ENCODE peak calls at places on chromosomes 7 and 10, in eight cellular contexts. R, B, L, D, H, Z, Q and T are unnamed samples.

GRCh38 chr10:28291881-28292297 is 11.0 kb downstream of the MPP7 start:
- DNase-seq in B (no peak), H (no peak), R (no peak), Z (no peak), L (peak; percentile 87), D (peak; percentile 90), Q (peak; percentile 33), T (no peak)

GRCh38 chr7:50264908-50265307 is 39.6 kb upstream of the IKZF1 start:
- DNase-seq in L (no peak), D (peak; percentile 46), R (no peak), Z (no peak), Q (no peak), H (no peak), B (no peak), T (no peak)

GRCh38 chr7:7695418-7695817 is 23.0 kb downstream of the RPA3 start:
- DNase-seq in R (no peak), H (no peak), B (no peak), Q (no peak), Z (no peak), D (no peak), L (no peak), T (no peak)

GRCh38 chr10:69097729-69098128 is 9.8 kb downstream of the SRGN start:
- DNase-seq in Q (no peak), Z (no peak), B (no peak), H (no peak), R (no peak), D (no peak), L (peak; percentile 30), T (no peak)

GRCh38 chr7:113083834-113084498 is 2.7 kb downstream of the GPR85 start:
- DNase-seq in D (no peak), B (no peak), H (no peak), Z (no peak), L (no peak), R (no peak), Q (no peak), T (no peak)

GRCh38 chr7:76108540-76109233 is 60.8 kb downstream of the MDH2 start:
- DNase-seq in Z (no peak), L (peak; percentile 47), R (peak; percentile 55), D (no peak), H (peak; percentile 18), Q (peak; percentile 86), B (no peak), T (no peak)

GRCh38 chr10:18577823-18578685 is 73.3 kb downstream of the NSUN6 start:
- DNase-seq in R (no peak), H (no peak), B (no peak), Z (no peak), D (no peak), L (no peak), Q (no peak), T (no peak)

GRCh38 chr7:33873518-33873917 is 31.8 kb upstream of the BMPER start:
- DNase-seq in D (no peak), Q (no peak), B (no peak), R (no peak), L (no peak), Z (no peak), H (no peak), T (no peak)

DNA sequence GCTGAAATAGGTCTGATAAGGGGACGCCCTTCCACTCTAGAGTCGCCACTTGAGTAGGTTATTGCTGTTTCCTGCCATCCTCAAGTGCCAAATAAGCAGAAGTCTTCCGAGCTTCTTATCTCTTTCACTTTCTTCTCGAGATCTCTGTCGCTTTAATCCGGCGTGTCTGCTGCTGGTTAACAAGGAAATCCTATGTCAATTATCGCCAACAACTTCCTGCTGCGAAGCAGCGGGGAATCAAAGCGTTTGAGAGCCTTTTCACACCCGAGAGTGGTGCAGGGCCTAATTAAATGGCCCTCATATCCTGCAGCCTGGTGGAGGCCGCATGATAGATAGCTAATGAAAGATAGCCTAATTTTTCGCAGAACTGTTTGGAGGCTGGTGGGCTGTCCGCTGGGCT is 215.9 kb downstream of the RAB11FIP2 start:
- DNase-seq in H (no peak), B (no peak), Z (no peak), L (no peak), R (no peak), D (no peak), Q (no peak), T (no peak)
- H3K4me3 ChIP-seq in H (peak overlapping the region; percentile 0), B (no peak overlapping the region), Z (no peak overlapping the region), L (no peak overlapping the region), R (no peak overlapping the region), D (no peak overlapping the region), Q (no peak overlapping the region), T (peak overlapping the region; percentile 8)

DNA sequence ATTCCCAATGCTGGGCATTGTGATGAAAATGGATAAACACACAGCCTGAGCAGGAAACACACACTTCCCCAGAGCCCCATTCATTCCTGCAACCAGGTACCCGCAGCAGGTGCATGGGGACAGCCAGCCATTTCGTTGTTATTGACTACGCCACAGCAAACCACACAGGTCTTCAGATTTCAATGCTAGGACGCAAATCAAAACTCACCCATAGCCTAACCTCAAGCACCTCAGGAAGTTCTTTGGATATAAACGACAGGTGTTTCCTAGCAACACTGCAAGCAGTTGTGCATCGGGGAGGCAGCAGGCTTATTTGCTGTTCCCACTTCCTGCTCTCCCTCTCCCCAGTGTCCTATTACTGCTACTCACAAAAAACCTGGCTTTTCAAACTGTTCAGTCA is 176.4 kb upstream of the FRMD4A start:
- DNase-seq in H (no peak), B (no peak), D (no peak), L (no peak), Q (no peak), R (no peak), Z (no peak), T (no peak)
- TF ChIP-seq CTCF in H (no peak), B (no peak), D (no peak), L (no peak), Q (no peak), R (no peak), Z (no peak), T (no peak)

DNA sequence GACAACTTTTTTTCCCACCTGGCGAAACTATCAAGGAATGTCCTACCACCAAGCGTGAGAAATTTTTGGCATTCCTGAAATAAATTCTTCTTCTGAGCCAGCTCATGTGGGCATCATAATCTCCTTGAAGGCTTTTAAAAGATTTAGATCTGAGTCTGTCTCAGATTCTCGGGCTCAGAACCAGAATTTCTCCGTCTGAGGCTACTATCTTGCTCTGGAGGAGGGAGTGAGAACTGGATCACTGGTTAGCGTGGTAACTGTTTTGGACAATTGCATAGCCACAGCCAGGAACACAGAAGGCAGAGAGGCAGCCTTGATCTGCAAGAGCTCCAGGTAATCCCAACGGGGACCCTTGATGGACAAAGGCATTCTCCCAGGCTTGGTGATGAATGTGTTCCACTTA is 1.0 kb upstream of the PLAC9 start:
- DNase-seq in L (no peak), D (no peak), B (no peak), Z (no peak), Q (no peak), R (no peak), H (no peak), T (no peak)
- H3K4me3 ChIP-seq in L (no peak overlapping the region), D (no peak overlapping the region), B (no peak overlapping the region), Z (no peak overlapping the region), Q (no peak overlapping the region), R (no peak overlapping the region), H (no peak overlapping the region), T (no peak overlapping the region)

GRCh38 chr10:3395041-3395440 is 222.5 kb upstream of the PITRM1 start:
- DNase-seq in L (no peak), Z (peak; percentile 38), R (no peak), Q (no peak), H (no peak), B (no peak), D (no peak), T (no peak)
- TF ChIP-seq CTCF in L (no peak), Z (no peak), R (no peak), Q (no peak), H (no peak), B (no peak), D (no peak), T (no peak)

DNA sequence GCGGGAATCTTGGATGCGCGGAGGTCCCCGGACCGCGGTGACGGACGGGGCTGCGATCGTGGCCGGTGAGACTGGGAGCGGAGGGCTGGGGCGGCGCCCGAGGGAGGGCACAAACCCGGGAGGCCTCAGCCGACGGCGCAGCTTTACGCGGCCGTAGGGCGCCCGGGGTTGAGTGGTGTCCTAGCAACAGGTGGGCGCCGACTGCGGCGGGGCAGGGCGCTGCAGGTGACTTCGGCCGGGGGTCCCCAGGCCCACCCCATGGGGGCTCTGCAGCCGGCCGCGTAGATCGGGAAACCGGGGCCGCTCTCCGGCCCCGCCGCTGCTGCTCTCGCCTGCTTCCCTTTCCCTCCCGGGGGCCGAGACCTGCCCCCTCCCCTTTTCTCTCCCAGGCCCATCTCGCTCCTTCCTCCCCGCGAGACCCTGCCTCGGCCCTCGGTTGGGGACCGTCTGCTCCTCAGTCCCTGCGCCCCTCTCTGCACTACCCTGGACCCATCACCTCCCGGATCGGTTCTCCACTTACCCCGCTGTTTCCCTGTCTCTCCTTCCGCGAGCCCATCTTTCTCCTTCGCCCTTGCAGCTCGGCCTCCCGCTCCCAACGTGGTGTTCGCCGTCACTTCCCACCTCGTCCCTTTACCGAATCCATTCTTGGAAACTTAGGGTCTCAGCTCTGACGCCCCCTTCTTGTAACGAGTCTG is 18.4 kb upstream of the ACBD5 start:
- DNase-seq in D (no peak), H (no peak), B (no peak), Q (no peak), R (no peak), L (no peak), Z (peak; percentile 71), T (no peak)
- H3K4me3 ChIP-seq in D (peak overlapping the region; percentile 39), H (peak overlapping the region; percentile 66), B (peak overlapping the region; percentile 15), Q (no peak overlapping the region), R (peak overlapping the region; percentile 53), L (peak overlapping the region; percentile 23), Z (peak overlapping the region; percentile 44), T (peak overlapping the region; percentile 53)

DNA sequence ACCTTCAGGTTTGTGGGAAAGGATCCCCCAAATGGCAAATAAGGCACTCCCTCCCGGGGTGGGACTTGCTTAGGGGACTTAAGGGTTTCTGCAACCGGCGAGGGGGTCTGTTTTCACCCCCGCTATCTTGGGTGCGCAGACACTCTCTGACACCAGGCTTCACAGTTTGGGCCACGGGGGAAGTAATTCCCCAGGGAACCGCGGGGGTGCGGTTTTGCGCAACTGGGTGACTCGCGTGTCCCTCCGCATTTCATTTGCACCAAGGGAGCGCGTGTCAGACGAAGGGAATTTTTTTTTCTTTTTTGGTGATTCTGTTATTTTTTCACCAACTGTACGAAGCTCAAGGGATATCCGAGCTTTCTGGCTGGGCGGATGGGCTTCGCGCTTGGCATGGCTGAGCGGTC is 1.7 kb downstream of the GRM8 start:
- DNase-seq in H (no peak), Q (no peak), R (no peak), B (no peak), D (no peak), Z (peak; percentile 45), L (no peak), T (no peak)
- TF ChIP-seq CTCF in H (no peak), Q (no peak), R (no peak), B (no peak), D (no peak), Z (no peak), L (no peak), T (no peak)